ENCODE peak calls at places on chromosomes 7 and 10, in ten cellular contexts. B is stimulated activated CD4-positive, alpha-beta T cell treated with anti-CD3 and anti-CD28 coated beads, Interleukin-15, amount 100 ng/mL, for 1 hour; S is left lobe of liver; P is effector CD8-positive, alpha-beta T cell; I is NCI-H1105 treated with DMSO at 0.1 percent for 48 hours; K is T1000; Q is smooth muscle cell of the brain vasculature; C is NCI-H460; V is nucleus accumbens; H is PC-9. O is an unnamed sample.

GRCh38 chr7:14761506-14762296 is 140.8 kb downstream of the DGKB start:
- DNase-seq in C (no peak), S (no peak), K (no peak), H (no peak), Q (peak; percentile 76), P (no peak), I (peak; percentile 98), V (peak; percentile 38), B (no peak), O (peak; percentile 44)

GRCh38 chr7:20596653-20597052 is 18.8 kb upstream of the ABCB5 start:
- DNase-seq in V (no peak), C (no peak), H (no peak), K (no peak), I (no peak), B (no peak), P (no peak), Q (no peak), S (no peak), O (peak; percentile 12)

GRCh38 chr10:61836233-61836887 is 65.1 kb upstream of the ARID5B start:
- DNase-seq in Q (no peak), I (no peak), B (no peak), H (no peak), P (no peak), K (no peak), C (no peak), S (no peak), V (no peak), O (no peak)

GRCh38 chr10:118523775-118524174 is 71.7 kb downstream of the PRLHR start:
- DNase-seq in B (no peak), P (no peak), K (no peak), S (no peak), H (no peak), Q (no peak), V (no peak), I (no peak), C (no peak), O (no peak)

GRCh38 chr7:38368191-38368605 is 94.8 kb upstream of the TARP start:
- DNase-seq in K (peak; percentile 56), Q (peak; percentile 23), H (peak; percentile 72), P (peak; percentile 75), S (peak; percentile 61), I (peak; percentile 3), B (peak; percentile 53), V (no peak), C (peak; percentile 81), O (peak; percentile 9)

GRCh38 chr7:128833148-128833938 is 3.1 kb downstream of the FLNC start:
- DNase-seq in B (no peak), P (no peak), V (peak; percentile 30), S (no peak), C (no peak), H (peak; percentile 33), K (no peak), Q (peak; percentile 75), I (no peak), O (no peak)

GRCh38 chr7:26291699-26292538 is at the start of gene SNX10:
- DNase-seq in I (peak; percentile 71), K (no peak), Q (no peak), B (peak; percentile 47), H (peak; percentile 76), C (peak; percentile 54), P (peak; percentile 38), S (peak; percentile 82), V (peak; percentile 55), O (no peak)

GRCh38 chr7:108947521-108947920 is 377.8 kb downstream of the DNAJB9 start:
- DNase-seq in V (no peak), Q (no peak), B (no peak), H (no peak), I (no peak), C (no peak), K (no peak), P (no peak), S (no peak), O (no peak)

GRCh38 chr10:99331207-99331803 is 2.1 kb downstream of the CNNM1 start:
- DNase-seq in Q (no peak), H (no peak), S (no peak), B (no peak), V (no peak), K (no peak), P (no peak), I (no peak), C (no peak), O (no peak)

GRCh38 chr10:86300399-86300925 is 66.1 kb downstream of the GRID1 start:
- DNase-seq in B (no peak), S (no peak), H (no peak), I (no peak), C (no peak), Q (no peak), P (no peak), V (no peak), K (no peak), O (no peak)

GRCh38 chr10:117860823-117861222 is 185.9 kb downstream of the RAB11FIP2 start:
- DNase-seq in K (no peak), C (peak; percentile 12), S (no peak), Q (no peak), V (no peak), B (no peak), P (no peak), H (no peak), I (no peak), O (no peak)

GRCh38 chr7:79529214-79529895 is 75.9 kb upstream of the MAGI2 start:
- DNase-seq in I (peak; percentile 14), B (no peak), S (no peak), P (no peak), H (no peak), C (no peak), V (no peak), K (no peak), Q (no peak), O (no peak)

GRCh38 chr7:56105508-56105907 is 768 bp downstream of the CHCHD2 start:
- DNase-seq in P (no peak), C (peak; percentile 12), K (peak; percentile 5), V (no peak), Q (no peak), S (no peak), H (peak; percentile 40), I (no peak), B (no peak), O (peak; percentile 41)

GRCh38 chr7:68925241-68925640 is 673.0 kb upstream of the AUTS2 start:
- DNase-seq in S (no peak), H (no peak), C (no peak), V (no peak), K (no peak), I (peak; percentile 98), B (no peak), P (no peak), Q (no peak), O (no peak)

GRCh38 chr10:71736570-71737355 is 17.2 kb upstream of the C10orf105 start:
- DNase-seq in I (no peak), H (no peak), V (no peak), Q (no peak), B (no peak), S (no peak), K (no peak), C (no peak), P (no peak), O (no peak)

GRCh38 chr10:43264987-43265798 is 1.7 kb downstream of the RASGEF1A start:
- DNase-seq in I (no peak), V (no peak), S (peak; percentile 42), Q (no peak), C (no peak), H (no peak), B (no peak), P (no peak), K (no peak), O (no peak)

GRCh38 chr7:121344093-121344492 is 15.3 kb downstream of the WNT16 start:
- DNase-seq in Q (no peak), B (no peak), V (no peak), C (no peak), I (no peak), S (no peak), K (no peak), P (no peak), H (no peak), O (no peak)

GRCh38 chr10:22252801-22253577 is 35.2 kb upstream of the EBLN1 start:
- DNase-seq in Q (no peak), C (no peak), I (no peak), H (no peak), S (peak; percentile 48), B (peak; percentile 41), P (no peak), K (no peak), V (peak; percentile 74), O (no peak)

GRCh38 chr7:133268355-133268754 is 15.5 kb downstream of the EXOC4 start:
- DNase-seq in H (no peak), V (no peak), C (no peak), K (no peak), B (no peak), S (no peak), I (no peak), Q (no peak), P (no peak), O (no peak)

O was measured in AG04449.